ENCODE peak calls at places on chromosome 14, in nine cellular contexts. One of them, this sample, is unnamed.

GRCh38 chr14:61184117-61184516 is 97.0 kb downstream of the TMEM30B start:
- DNase-seq in RWPE2: no peak
- DNase-seq in endothelial cell: no peak
- DNase-seq in astrocyte of the spinal cord: peak
- DNase-seq in tibial artery: no peak
- DNase-seq in lower lobe of right lung: no peak
- DNase-seq in left ventricle myocardium inferior: no peak
- DNase-seq in left lung: no peak
- DNase-seq in WTC11: no peak
- DNase-seq in this sample: no peak

GRCh38 chr14:57492859-57493258 is 798 bp downstream of the CCDC198 start:
- DNase-seq in left lung: no peak
- DNase-seq in RWPE2: no peak
- DNase-seq in WTC11: no peak
- DNase-seq in lower lobe of right lung: no peak
- DNase-seq in left ventricle myocardium inferior: no peak
- DNase-seq in endothelial cell: no peak
- DNase-seq in tibial artery: no peak
- DNase-seq in astrocyte of the spinal cord: peak
- DNase-seq in this sample: no peak

GRCh38 chr14:100621806-100622205 is 34.6 kb upstream of the BEGAIN start:
- DNase-seq in endothelial cell: no peak
- DNase-seq in RWPE2: peak
- DNase-seq in lower lobe of right lung: peak
- DNase-seq in tibial artery: no peak
- DNase-seq in WTC11: peak
- DNase-seq in left ventricle myocardium inferior: no peak
- DNase-seq in left lung: no peak
- DNase-seq in astrocyte of the spinal cord: no peak
- DNase-seq in this sample: no peak

GRCh38 chr14:37594238-37594915 is 672 bp downstream of the FOXA1 start:
- DNase-seq in RWPE2: no peak
- DNase-seq in tibial artery: no peak
- DNase-seq in astrocyte of the spinal cord: peak
- DNase-seq in lower lobe of right lung: peak
- DNase-seq in WTC11: peak
- DNase-seq in endothelial cell: peak
- DNase-seq in left lung: no peak
- DNase-seq in left ventricle myocardium inferior: no peak
- DNase-seq in this sample: peak

GRCh38 chr14:72892879-72893635 is 844 bp downstream of the DPF3 start:
- DNase-seq in endothelial cell: peak
- DNase-seq in lower lobe of right lung: peak
- DNase-seq in left ventricle myocardium inferior: peak
- DNase-seq in RWPE2: peak
- DNase-seq in left lung: peak
- DNase-seq in WTC11: peak
- DNase-seq in astrocyte of the spinal cord: peak
- DNase-seq in tibial artery: no peak
- DNase-seq in this sample: no peak

GRCh38 chr14:104157303-104157928 is 19.0 kb downstream of the KIF26A start:
- DNase-seq in RWPE2: no peak
- DNase-seq in astrocyte of the spinal cord: no peak
- DNase-seq in left ventricle myocardium inferior: no peak
- DNase-seq in WTC11: peak
- DNase-seq in lower lobe of right lung: no peak
- DNase-seq in left lung: no peak
- DNase-seq in tibial artery: no peak
- DNase-seq in endothelial cell: no peak
- DNase-seq in this sample: no peak

GRCh38 chr14:53192023-53192422 is 38.9 kb upstream of the DDHD1 start:
- DNase-seq in RWPE2: no peak
- DNase-seq in astrocyte of the spinal cord: no peak
- DNase-seq in left lung: no peak
- DNase-seq in WTC11: no peak
- DNase-seq in tibial artery: no peak
- DNase-seq in endothelial cell: no peak
- DNase-seq in lower lobe of right lung: no peak
- DNase-seq in left ventricle myocardium inferior: no peak
- DNase-seq in this sample: no peak

GRCh38 chr14:24262821-24263733 is at the start of gene TGM1:
- DNase-seq in left lung: no peak
- DNase-seq in RWPE2: no peak
- DNase-seq in left ventricle myocardium inferior: no peak
- DNase-seq in WTC11: no peak
- DNase-seq in endothelial cell: no peak
- DNase-seq in tibial artery: no peak
- DNase-seq in astrocyte of the spinal cord: no peak
- DNase-seq in lower lobe of right lung: peak
- DNase-seq in this sample: no peak

GRCh38 chr14:34837801-34838322 is 37.3 kb downstream of the BAZ1A start:
- DNase-seq in astrocyte of the spinal cord: no peak
- DNase-seq in RWPE2: no peak
- DNase-seq in lower lobe of right lung: no peak
- DNase-seq in tibial artery: no peak
- DNase-seq in left ventricle myocardium inferior: no peak
- DNase-seq in WTC11: no peak
- DNase-seq in left lung: no peak
- DNase-seq in endothelial cell: no peak
- DNase-seq in this sample: no peak

GRCh38 chr14:35825968-35826217 is 245 bp upstream of the BRMS1L start:
- DNase-seq in left lung: no peak
- DNase-seq in left ventricle myocardium inferior: no peak
- DNase-seq in RWPE2: no peak
- DNase-seq in lower lobe of right lung: no peak
- DNase-seq in astrocyte of the spinal cord: no peak
- DNase-seq in WTC11: no peak
- DNase-seq in tibial artery: no peak
- DNase-seq in endothelial cell: no peak
- DNase-seq in this sample: no peak

GRCh38 chr14:102538598-102539543 is 29.3 kb upstream of the ANKRD9 start:
- DNase-seq in left ventricle myocardium inferior: no peak
- DNase-seq in WTC11: no peak
- DNase-seq in endothelial cell: no peak
- DNase-seq in RWPE2: no peak
- DNase-seq in tibial artery: no peak
- DNase-seq in left lung: no peak
- DNase-seq in lower lobe of right lung: no peak
- DNase-seq in astrocyte of the spinal cord: no peak
- DNase-seq in this sample: no peak

GRCh38 chr14:28777773-28778606 is 11.4 kb downstream of the FOXG1 start:
- DNase-seq in tibial artery: no peak
- DNase-seq in astrocyte of the spinal cord: no peak
- DNase-seq in WTC11: no peak
- DNase-seq in left lung: no peak
- DNase-seq in RWPE2: no peak
- DNase-seq in lower lobe of right lung: no peak
- DNase-seq in endothelial cell: no peak
- DNase-seq in left ventricle myocardium inferior: no peak
- DNase-seq in this sample: no peak

GRCh38 chr14:52553002-52553670 is 500 bp downstream of the GPR137C start:
- DNase-seq in endothelial cell: peak
- DNase-seq in tibial artery: peak
- DNase-seq in left lung: peak
- DNase-seq in left ventricle myocardium inferior: peak
- DNase-seq in astrocyte of the spinal cord: peak
- DNase-seq in lower lobe of right lung: peak
- DNase-seq in RWPE2: peak
- DNase-seq in WTC11: peak
- DNase-seq in this sample: peak

GRCh38 chr14:22900088-22900799 is 17.2 kb downstream of the REM2 start:
- DNase-seq in lower lobe of right lung: no peak
- DNase-seq in endothelial cell: peak
- DNase-seq in left lung: no peak
- DNase-seq in RWPE2: no peak
- DNase-seq in astrocyte of the spinal cord: peak
- DNase-seq in left ventricle myocardium inferior: no peak
- DNase-seq in tibial artery: no peak
- DNase-seq in WTC11: peak
- DNase-seq in this sample: no peak

GRCh38 chr14:93884950-93885349 is 42.2 kb upstream of the FAM181A start:
- DNase-seq in lower lobe of right lung: no peak
- DNase-seq in endothelial cell: no peak
- DNase-seq in WTC11: no peak
- DNase-seq in left ventricle myocardium inferior: no peak
- DNase-seq in left lung: no peak
- DNase-seq in tibial artery: no peak
- DNase-seq in astrocyte of the spinal cord: no peak
- DNase-seq in RWPE2: no peak
- DNase-seq in this sample: no peak

GRCh38 chr14:102594514-102595175 is 2.2 kb downstream of the RCOR1 start:
- DNase-seq in tibial artery: peak
- DNase-seq in endothelial cell: peak
- DNase-seq in astrocyte of the spinal cord: peak
- DNase-seq in RWPE2: no peak
- DNase-seq in WTC11: peak
- DNase-seq in left ventricle myocardium inferior: peak
- DNase-seq in lower lobe of right lung: peak
- DNase-seq in left lung: peak
- DNase-seq in this sample: no peak

GRCh38 chr14:100104523-100105300 is 39.5 kb downstream of the EVL start:
- DNase-seq in endothelial cell: no peak
- DNase-seq in lower lobe of right lung: no peak
- DNase-seq in RWPE2: peak
- DNase-seq in astrocyte of the spinal cord: peak
- DNase-seq in left lung: no peak
- DNase-seq in left ventricle myocardium inferior: no peak
- DNase-seq in WTC11: peak
- DNase-seq in tibial artery: peak
- DNase-seq in this sample: no peak

GRCh38 chr14:61524211-61524806 is 171.0 kb upstream of the HIF1A start:
- DNase-seq in WTC11: no peak
- DNase-seq in RWPE2: no peak
- DNase-seq in astrocyte of the spinal cord: peak
- DNase-seq in left ventricle myocardium inferior: no peak
- DNase-seq in lower lobe of right lung: no peak
- DNase-seq in tibial artery: no peak
- DNase-seq in endothelial cell: no peak
- DNase-seq in left lung: no peak
- DNase-seq in this sample: no peak

GRCh38 chr14:49621114-49621881 is 699 bp downstream of the MGAT2 start:
- DNase-seq in left ventricle myocardium inferior: peak
- DNase-seq in astrocyte of the spinal cord: no peak
- DNase-seq in lower lobe of right lung: peak
- DNase-seq in WTC11: peak
- DNase-seq in RWPE2: peak
- DNase-seq in endothelial cell: peak
- DNase-seq in tibial artery: peak
- DNase-seq in left lung: peak
- DNase-seq in this sample: no peak

GRCh38 chr14:80275208-80275850 is 64.0 kb upstream of the DIO2 start:
- DNase-seq in tibial artery: no peak
- DNase-seq in left ventricle myocardium inferior: no peak
- DNase-seq in endothelial cell: no peak
- DNase-seq in RWPE2: no peak
- DNase-seq in lower lobe of right lung: no peak
- DNase-seq in left lung: no peak
- DNase-seq in WTC11: no peak
- DNase-seq in astrocyte of the spinal cord: peak
- DNase-seq in this sample: no peak

DNA sequence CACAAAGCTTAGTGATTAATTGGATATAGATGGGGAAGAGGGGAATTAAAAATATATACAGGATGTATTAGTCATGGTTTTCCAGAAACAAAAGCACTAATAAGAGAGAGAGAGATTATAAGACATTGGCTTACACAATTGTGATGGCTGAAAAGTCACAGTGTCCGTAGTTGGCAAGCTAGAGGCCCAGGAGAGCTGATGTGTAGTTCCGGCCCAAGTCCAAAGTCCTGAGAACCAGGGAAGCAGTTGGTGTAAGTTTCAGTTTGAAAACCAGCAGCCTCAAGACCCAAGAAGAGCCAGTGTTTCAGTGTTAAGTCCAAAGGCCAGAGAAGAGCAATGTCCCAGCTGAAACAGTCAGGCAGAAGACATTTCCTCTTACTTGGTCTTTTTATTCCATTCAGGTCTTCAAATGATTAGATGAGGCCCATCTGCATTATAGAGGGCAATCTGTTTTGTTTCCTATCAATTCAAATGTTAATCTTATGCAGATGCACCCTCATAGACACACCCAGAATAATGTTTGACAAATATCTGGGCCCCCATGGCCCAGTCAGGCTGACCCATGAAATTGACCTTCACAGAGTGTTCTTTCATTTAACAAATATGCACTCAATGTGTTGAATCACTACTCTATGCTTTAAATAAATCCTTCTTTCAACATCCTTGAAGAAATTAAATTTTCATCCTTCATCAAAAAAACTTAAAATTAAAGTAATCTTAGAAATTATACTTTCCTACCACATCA is 67.2 kb upstream of the DIO2 start:
- DNase-seq in astrocyte of the spinal cord: no peak
- DNase-seq in left ventricle myocardium inferior: peak
- DNase-seq in endothelial cell: no peak
- DNase-seq in lower lobe of right lung: no peak
- DNase-seq in left lung: no peak
- DNase-seq in WTC11: no peak
- DNase-seq in RWPE2: no peak
- DNase-seq in tibial artery: peak
- DNase-seq in this sample: no peak
- TF ChIP-seq CTCF in astrocyte of the spinal cord: no peak
- TF ChIP-seq CTCF in left ventricle myocardium inferior: no peak
- TF ChIP-seq CTCF in endothelial cell: no peak
- TF ChIP-seq CTCF in lower lobe of right lung: no peak
- TF ChIP-seq CTCF in left lung: no peak
- TF ChIP-seq CTCF in WTC11: no peak
- TF ChIP-seq CTCF in RWPE2: no peak
- TF ChIP-seq CTCF in tibial artery: no peak
- TF ChIP-seq CTCF in this sample: no peak

GRCh38 chr14:31286456-31287293 is 79.1 kb upstream of the HECTD1 start:
- DNase-seq in WTC11: peak
- DNase-seq in endothelial cell: no peak
- DNase-seq in left ventricle myocardium inferior: no peak
- DNase-seq in astrocyte of the spinal cord: no peak
- DNase-seq in lower lobe of right lung: no peak
- DNase-seq in RWPE2: peak
- DNase-seq in tibial artery: no peak
- DNase-seq in left lung: no peak
- DNase-seq in this sample: no peak
- TF ChIP-seq CTCF in WTC11: peak
- TF ChIP-seq CTCF in endothelial cell: no peak
- TF ChIP-seq CTCF in left ventricle myocardium inferior: peak
- TF ChIP-seq CTCF in astrocyte of the spinal cord: peak
- TF ChIP-seq CTCF in lower lobe of right lung: peak
- TF ChIP-seq CTCF in RWPE2: peak
- TF ChIP-seq CTCF in tibial artery: no peak
- TF ChIP-seq CTCF in left lung: no peak
- TF ChIP-seq CTCF in this sample: peak

GRCh38 chr14:106044949-106045596 is 518.7 kb downstream of the TMEM121 start:
- DNase-seq in left lung: peak
- DNase-seq in endothelial cell: no peak
- DNase-seq in left ventricle myocardium inferior: no peak
- DNase-seq in astrocyte of the spinal cord: no peak
- DNase-seq in tibial artery: peak
- DNase-seq in RWPE2: no peak
- DNase-seq in WTC11: no peak
- DNase-seq in lower lobe of right lung: peak
- DNase-seq in this sample: no peak
- TF ChIP-seq CTCF in left lung: peak
- TF ChIP-seq CTCF in endothelial cell: no peak
- TF ChIP-seq CTCF in left ventricle myocardium inferior: peak
- TF ChIP-seq CTCF in astrocyte of the spinal cord: no peak
- TF ChIP-seq CTCF in tibial artery: peak
- TF ChIP-seq CTCF in RWPE2: peak
- TF ChIP-seq CTCF in WTC11: no peak
- TF ChIP-seq CTCF in lower lobe of right lung: peak
- TF ChIP-seq CTCF in this sample: no peak

GRCh38 chr14:21093769-21094681 is 4.4 kb downstream of the ZNF219 start:
- DNase-seq in lower lobe of right lung: no peak
- DNase-seq in astrocyte of the spinal cord: no peak
- DNase-seq in WTC11: peak
- DNase-seq in left lung: no peak
- DNase-seq in tibial artery: no peak
- DNase-seq in endothelial cell: no peak
- DNase-seq in RWPE2: no peak
- DNase-seq in left ventricle myocardium inferior: no peak
- DNase-seq in this sample: no peak
- TF ChIP-seq CTCF in lower lobe of right lung: no peak
- TF ChIP-seq CTCF in astrocyte of the spinal cord: peak
- TF ChIP-seq CTCF in WTC11: peak
- TF ChIP-seq CTCF in left lung: no peak
- TF ChIP-seq CTCF in tibial artery: no peak
- TF ChIP-seq CTCF in endothelial cell: peak
- TF ChIP-seq CTCF in RWPE2: no peak
- TF ChIP-seq CTCF in left ventricle myocardium inferior: no peak
- TF ChIP-seq CTCF in this sample: peak

This sample was measured in mesothelial cell of epicardium.